ENCODE peak calls at places on chromosomes 1 and 21, in five cellular contexts. T is tibial artery, L is AG04450, D is HFF-Myc, U is kidney. X is an unnamed sample.

GRCh38 chr21:36989699-36990507 is 16.6 kb upstream of the RIPPLY3 start:
- DNase-seq in T (peak; percentile 96), L (peak; percentile 62), D (peak; percentile 43), U (peak; percentile 97), X (peak; percentile 83)

GRCh38 chr1:19654386-19654785 is 10.3 kb downstream of the NBL1 start:
- DNase-seq in T (no peak), L (no peak), D (no peak), U (no peak), X (no peak)

GRCh38 chr1:116020668-116021272 is 44.5 kb downstream of the SLC22A15 start:
- DNase-seq in T (no peak), L (no peak), D (peak; percentile 16), U (no peak), X (peak; percentile 49)

GRCh38 chr1:68973459-68974244 is 476.8 kb upstream of the DEPDC1 start:
- DNase-seq in T (no peak), L (peak; percentile 2), D (no peak), U (no peak), X (no peak)

GRCh38 chr1:147542549-147542857 is 1.2 kb downstream of the BCL9 start:
- DNase-seq in T (no peak), L (no peak), D (no peak), U (no peak), X (no peak)

GRCh38 chr1:12078938-12079861 is 16.1 kb downstream of the TNFRSF8 start:
- DNase-seq in T (no peak), L (peak; percentile 13), D (peak; percentile 31), U (peak; percentile 53), X (peak; percentile 67)

GRCh38 chr1:42145726-42146125 is 7.5 kb upstream of the GUCA2B start:
- DNase-seq in T (no peak), L (no peak), D (no peak), U (no peak), X (no peak)

GRCh38 chr1:111227875-111228747 is 598 bp downstream of the CHI3L2 start:
- DNase-seq in T (peak; percentile 66), L (peak; percentile 59), D (no peak), U (no peak), X (no peak)

GRCh38 chr1:64006276-64007051 is 197.0 kb upstream of the UBE2U start:
- DNase-seq in T (no peak), L (no peak), D (peak; percentile 49), U (no peak), X (no peak)

GRCh38 chr1:7589080-7589735 is 181.9 kb upstream of the VAMP3 start:
- DNase-seq in T (no peak), L (no peak), D (no peak), U (peak; percentile 25), X (no peak)

GRCh38 chr1:217660353-217661062 is 29.4 kb downstream of the SPATA17 start:
- DNase-seq in T (no peak), L (peak; percentile 70), D (peak; percentile 66), U (no peak), X (no peak)

GRCh38 chr1:27575861-27576331 is 28.0 kb downstream of the AHDC1 start:
- DNase-seq in T (peak; percentile 93), L (no peak), D (no peak), U (peak; percentile 90), X (no peak)

GRCh38 chr1:164983023-164983650 is 373.4 kb downstream of the LMX1A start:
- DNase-seq in T (no peak), L (no peak), D (no peak), U (no peak), X (no peak)

GRCh38 chr1:47843059-47843458 is 154.1 kb downstream of the TRABD2B start:
- DNase-seq in T (peak; percentile 28), L (no peak), D (no peak), U (no peak), X (no peak)

GRCh38 chr1:69913967-69914366 is 291.4 kb downstream of the LRRC40 start:
- DNase-seq in T (no peak), L (peak; percentile 1), D (peak; percentile 57), U (no peak), X (no peak)

GRCh38 chr1:102970496-102971078 is 137.7 kb downstream of the COL11A1 start:
- DNase-seq in T (no peak), L (peak; percentile 39), D (peak; percentile 37), U (no peak), X (peak; percentile 7)

GRCh38 chr21:42397291-42398129 is 1.7 kb upstream of the TMPRSS3 start:
- DNase-seq in T (no peak), L (no peak), D (no peak), U (no peak), X (no peak)

GRCh38 chr1:217574265-217574949 is 56.5 kb downstream of the GPATCH2 start:
- DNase-seq in T (no peak), L (no peak), D (no peak), U (no peak), X (no peak)

GRCh38 chr1:43541721-43542401 is 11.2 kb downstream of the PTPRF start:
- DNase-seq in T (peak; percentile 96), L (no peak), D (no peak), U (peak; percentile 84), X (no peak)

GRCh38 chr1:224175615-224176014 is 7.4 kb upstream of the DEGS1 start:
- DNase-seq in T (no peak), L (no peak), D (no peak), U (no peak), X (peak; percentile 46)

GRCh38 chr1:222334026-222334680 is 213.8 kb downstream of the HHIPL2 start:
- DNase-seq in T (no peak), L (peak; percentile 20), D (no peak), U (no peak), X (no peak)

GRCh38 chr1:17550684-17551584 is 11.4 kb downstream of the ARHGEF10L start:
- DNase-seq in T (peak; percentile 77), L (no peak), D (no peak), U (peak; percentile 85), X (no peak)

GRCh38 chr1:107626075-107626796 is 338.7 kb downstream of the VAV3 start:
- DNase-seq in T (no peak), L (no peak), D (no peak), U (no peak), X (no peak)

GRCh38 chr21:35048183-35048601 is 910 bp downstream of the RUNX1 start:
- DNase-seq in T (no peak), L (no peak), D (peak; percentile 5), U (peak; percentile 82), X (no peak)

GRCh38 chr21:17911628-17912027 is 92.5 kb upstream of the C21orf91 start:
- DNase-seq in T (no peak), L (no peak), D (peak; percentile 73), U (no peak), X (no peak)

GRCh38 chr1:163273766-163274441 is 47.9 kb upstream of the NUF2 start:
- DNase-seq in T (no peak), L (no peak), D (no peak), U (no peak), X (no peak)

GRCh38 chr1:231423648-231424047 is 1.6 kb upstream of the EGLN1 start:
- DNase-seq in T (no peak), L (no peak), D (no peak), U (no peak), X (no peak)

GRCh38 chr1:192160186-192160585 is 1.9 kb downstream of the RGS18 start:
- DNase-seq in T (no peak), L (no peak), D (no peak), U (no peak), X (no peak)
- TF ChIP-seq CTCF in T (no peak), L (no peak), D (no peak), U (no peak), X (no peak)

GRCh38 chr1:44608141-44608540 is 66.1 kb downstream of the TMEM53 start:
- DNase-seq in T (no peak), L (no peak), D (no peak), U (no peak), X (no peak)
- TF ChIP-seq CTCF in T (no peak), L (peak; percentile 28), D (peak; percentile 14), U (no peak), X (peak; percentile 38)

GRCh38 chr1:67146539-67146938 is 11.8 kb upstream of the C1orf141 start:
- DNase-seq in T (no peak), L (no peak), D (no peak), U (no peak), X (no peak)

GRCh38 chr1:67142931-67143330 is 8.2 kb upstream of the C1orf141 start:
- DNase-seq in T (no peak), L (no peak), D (no peak), U (no peak), X (no peak)

GRCh38 chr1:67146101-67146500 is 11.3 kb upstream of the C1orf141 start:
- DNase-seq in T (no peak), L (no peak), D (no peak), U (no peak), X (no peak)

GRCh38 chr1:67148516-67149178 is 13.9 kb upstream of the C1orf141 start:
- DNase-seq in T (no peak), L (no peak), D (no peak), U (no peak), X (no peak)

GRCh38 chr1:67144696-67145095 is 9.9 kb upstream of the C1orf141 start:
- DNase-seq in T (no peak), L (no peak), D (no peak), U (no peak), X (no peak)
- TF ChIP-seq CTCF in T (no peak), L (peak; percentile 57), D (peak; percentile 24), U (no peak), X (peak; percentile 53)

GRCh38 chr1:52665173-52666020 is 32.4 kb downstream of the SHISAL2A start:
- DNase-seq in T (no peak), L (no peak), D (no peak), U (no peak), X (no peak)

GRCh38 chr1:52663716-52664115 is 30.7 kb downstream of the SHISAL2A start:
- DNase-seq in T (no peak), L (no peak), D (no peak), U (no peak), X (no peak)

GRCh38 chr1:52659851-52660596 is 27.1 kb downstream of the SHISAL2A start:
- DNase-seq in T (no peak), L (no peak), D (no peak), U (no peak), X (no peak)

GRCh38 chr1:52660807-52661206 is 27.8 kb downstream of the SHISAL2A start:
- DNase-seq in T (no peak), L (no peak), D (no peak), U (no peak), X (no peak)

GRCh38 chr1:52662645-52663313 is 29.8 kb downstream of the SHISAL2A start:
- DNase-seq in T (no peak), L (no peak), D (no peak), U (no peak), X (peak; percentile 62)
- TF ChIP-seq CTCF in T (no peak), L (no peak), D (no peak), U (no peak), X (no peak)

GRCh38 chr21:29338256-29338655 is 39.5 kb downstream of the BACH1 start:
- DNase-seq in T (no peak), L (no peak), D (no peak), U (no peak), X (no peak)

GRCh38 chr21:29346281-29346680 is 47.6 kb downstream of the BACH1 start:
- DNase-seq in T (no peak), L (no peak), D (no peak), U (no peak), X (no peak)

GRCh38 chr21:29343517-29343916 is 44.8 kb downstream of the BACH1 start:
- DNase-seq in T (no peak), L (peak; percentile 77), D (no peak), U (no peak), X (no peak)

GRCh38 chr21:29340228-29340627 is 41.5 kb downstream of the BACH1 start:
- DNase-seq in T (no peak), L (no peak), D (no peak), U (no peak), X (no peak)

GRCh38 chr21:29342394-29342957 is 43.8 kb downstream of the BACH1 start:
- DNase-seq in T (peak; percentile 86), L (peak; percentile 97), D (peak; percentile 72), U (no peak), X (no peak)
- TF ChIP-seq CTCF in T (no peak), L (peak; percentile 21), D (no peak), U (no peak), X (no peak)

X was measured in neural crest cell.